ENCODE peak calls at places on chromosomes 6 and 20, in eight cellular contexts. X is T-helper 9 cell; R is stimulated activated CD4-positive, alpha-beta T cell treated with anti-CD3 and anti-CD28 coated beads, Interleukin-1b, Interleukin-23, amount 100 ng/mL, for 24 hours; A is hypothalamus; J is skeletal muscle cell; M is midbrain; I is AG09319; Y is cardiac fibroblast. E is an unnamed sample.

GRCh38 chr6:29965873-29966601 is 23.7 kb downstream of the HLA-A start:
- DNase-seq in X (peak; percentile 46), M (peak; percentile 66), Y (peak; percentile 58), I (no peak), J (no peak), A (peak; percentile 66), R (no peak), E (no peak)

GRCh38 chr20:39893013-39893685 is 795.9 kb downstream of the MAFB start:
- DNase-seq in R (no peak), A (no peak), I (no peak), J (peak; percentile 52), M (no peak), Y (no peak), X (no peak), E (no peak)

GRCh38 chr6:95091823-95092436 is 485.4 kb upstream of the MANEA start:
- DNase-seq in J (peak; percentile 25), X (no peak), M (peak; percentile 69), I (no peak), A (no peak), Y (peak; percentile 67), R (no peak), E (peak; percentile 8)

GRCh38 chr6:7996538-7997225 is 67.5 kb downstream of the BLOC1S5 start:
- DNase-seq in X (no peak), R (no peak), I (no peak), Y (peak; percentile 88), A (no peak), J (peak; percentile 71), M (no peak), E (no peak)

GRCh38 chr20:49432562-49432961 is 49.9 kb downstream of the KCNB1 start:
- DNase-seq in I (no peak), X (no peak), J (no peak), Y (no peak), A (no peak), M (no peak), R (no peak), E (no peak)

GRCh38 chr6:149990672-149991402 is 27.1 kb downstream of the ULBP1 start:
- DNase-seq in X (no peak), R (no peak), I (no peak), M (no peak), J (no peak), Y (no peak), A (no peak), E (no peak)

GRCh38 chr6:104623052-104623690 is 236.5 kb downstream of the HACE1 start:
- DNase-seq in I (no peak), X (no peak), Y (no peak), J (no peak), M (no peak), R (no peak), A (peak; percentile 9), E (no peak)

GRCh38 chr6:31462026-31462963 is 35.6 kb upstream of the MICB start:
- DNase-seq in A (no peak), J (no peak), I (no peak), M (no peak), X (no peak), Y (no peak), R (no peak), E (no peak)

GRCh38 chr20:22579711-22580697 is 4.4 kb downstream of the FOXA2 start:
- DNase-seq in I (no peak), J (no peak), A (no peak), R (no peak), Y (no peak), M (no peak), X (no peak), E (no peak)

GRCh38 chr6:85494551-85495337 is 44.9 kb downstream of the NT5E start:
- DNase-seq in X (no peak), A (no peak), J (no peak), R (no peak), Y (no peak), I (no peak), M (no peak), E (no peak)

GRCh38 chr20:58558483-58559367 is 43.5 kb upstream of the APCDD1L start:
- DNase-seq in X (no peak), M (no peak), I (no peak), R (no peak), Y (no peak), J (no peak), A (no peak), E (no peak)

GRCh38 chr20:24305366-24305765 is 164.1 kb upstream of the SYNDIG1 start:
- DNase-seq in R (no peak), M (peak; percentile 18), A (no peak), X (no peak), J (no peak), Y (no peak), I (no peak), E (no peak)

GRCh38 chr6:161076211-161076677 is 84.7 kb downstream of the MAP3K4 start:
- DNase-seq in I (no peak), R (no peak), X (peak; percentile 55), J (no peak), Y (peak; percentile 36), A (no peak), M (no peak), E (no peak)

GRCh38 chr6:168941036-168941435 is 312.6 kb downstream of the THBS2 start:
- DNase-seq in M (no peak), I (no peak), R (no peak), J (no peak), X (no peak), Y (peak; percentile 42), A (no peak), E (no peak)

GRCh38 chr20:53677447-53678314 is 84.0 kb upstream of the ZNF217 start:
- DNase-seq in J (no peak), M (peak; percentile 13), X (no peak), I (no peak), Y (peak; percentile 77), R (no peak), A (no peak), E (peak; percentile 38)

GRCh38 chr6:6686748-6687601 is 98.5 kb downstream of the LY86 start:
- DNase-seq in R (no peak), A (no peak), I (no peak), Y (peak; percentile 81), X (no peak), M (no peak), J (no peak), E (no peak)

GRCh38 chr20:57654363-57654997 is 34.3 kb upstream of the ZBP1 start:
- DNase-seq in A (peak; percentile 20), R (peak; percentile 22), Y (peak; percentile 72), X (peak; percentile 36), J (peak; percentile 18), M (peak; percentile 56), I (peak; percentile 25), E (no peak)

GRCh38 chr20:15930324-15931305 is 642.6 kb downstream of the KIF16B start:
- DNase-seq in I (no peak), J (peak; percentile 61), M (peak; percentile 52), Y (peak; percentile 5), R (no peak), A (no peak), X (no peak), E (peak; percentile 5)

GRCh38 chr6:90294989-90295853 is 1.4 kb downstream of the BACH2 start:
- DNase-seq in I (no peak), Y (peak; percentile 16), R (peak; percentile 66), M (peak; percentile 63), A (peak; percentile 66), X (peak; percentile 57), J (no peak), E (no peak)

GRCh38 chr20:36183155-36183944 is 28.8 kb downstream of the EPB41L1 start:
- DNase-seq in M (no peak), X (no peak), A (no peak), R (no peak), J (no peak), Y (no peak), I (no peak), E (no peak)

GRCh38 chr6:126620747-126621146 is 280.8 kb downstream of the CENPW start:
- DNase-seq in Y (no peak), A (no peak), J (no peak), M (no peak), X (no peak), R (no peak), I (no peak), E (no peak)

GRCh38 chr20:43586641-43587040 is 4.1 kb upstream of the IFT52 start:
- DNase-seq in J (no peak), M (no peak), Y (no peak), R (no peak), I (no peak), A (no peak), X (no peak), E (no peak)

GRCh38 chr6:56668158-56668557 is 25.5 kb upstream of the DST start:
- DNase-seq in X (no peak), M (no peak), J (no peak), I (no peak), Y (no peak), A (no peak), R (no peak), E (no peak)

GRCh38 chr6:133340557-133340956 is 99.4 kb downstream of the EYA4 start:
- DNase-seq in A (no peak), M (no peak), J (peak; percentile 16), Y (peak; percentile 73), X (no peak), I (no peak), R (no peak), E (no peak)

GRCh38 chr6:166587631-166588413 is 1.3 kb upstream of the RAMACL start:
- DNase-seq in X (no peak), M (no peak), Y (no peak), A (no peak), R (no peak), I (no peak), J (no peak), E (no peak)

GRCh38 chr6:49336514-49337131 is 126.4 kb downstream of the MMUT start:
- DNase-seq in M (no peak), A (no peak), R (no peak), I (no peak), X (no peak), J (no peak), Y (peak; percentile 97), E (peak; percentile 46)

GRCh38 chr6:16955899-16956298 is 146.0 kb upstream of the STMND1 start:
- DNase-seq in M (no peak), Y (no peak), I (no peak), J (no peak), X (no peak), A (no peak), R (no peak), E (no peak)

GRCh38 chr6:56624728-56625069 is 18.0 kb downstream of the DST start:
- DNase-seq in M (no peak), I (no peak), Y (no peak), J (no peak), X (no peak), R (no peak), A (no peak), E (no peak)

GRCh38 chr6:134636221-134636830 is 313.6 kb downstream of the ALDH8A1 start:
- DNase-seq in Y (no peak), I (no peak), J (no peak), M (no peak), R (no peak), A (no peak), X (peak; percentile 18), E (no peak)